ENCODE peak calls at places on chromosomes 6 and 20, in four cellular contexts. Z is endothelial cell of umbilical vein, U is AG04450, K is heart right ventricle. G is an unnamed sample. For H3K27me3 and H3K9me3, the result is how much of the 10 kb centered on the place peaks cover.

GRCh38 chr6:56072856-56073255 is 174.5 kb downstream of the COL21A1 start:
- DNase-seq in U (no peak), Z (no peak), K (no peak), G (no peak)

GRCh38 chr6:32944265-32944664 is 3.4 kb upstream of the HLA-DMB start:
- DNase-seq in K (no peak), U (no peak), Z (no peak), G (no peak)

GRCh38 chr6:138162104-138162946 is 586 bp downstream of the ARFGEF3 start:
- DNase-seq in Z (peak), K (no peak), U (no peak), G (peak)

GRCh38 chr20:17543531-17543961 is 12.4 kb upstream of the BFSP1 start:
- DNase-seq in U (no peak), Z (no peak), K (no peak), G (no peak)

GRCh38 chr20:3646651-3647050 is 16.5 kb downstream of the GFRA4 start:
- DNase-seq in K (no peak), Z (no peak), U (no peak), G (no peak)

GRCh38 chr20:46994341-46994740 is 99.7 kb downstream of the EYA2 start:
- DNase-seq in Z (no peak), U (no peak), K (no peak), G (no peak)

GRCh38 chr6:16146527-16146955 is 17.7 kb downstream of the MYLIP start:
- DNase-seq in U (no peak), K (no peak), Z (peak), G (peak)

GRCh38 chr6:116314878-116315277 is 35.1 kb upstream of the TSPYL1 start:
- DNase-seq in U (no peak), K (no peak), Z (peak), G (no peak)

GRCh38 chr6:36752187-36752885 is 54.7 kb downstream of the RAB44 start:
- DNase-seq in Z (peak), K (no peak), U (no peak), G (peak)

GRCh38 chr20:43028470-43028869 is 161.2 kb downstream of the PTPRT start:
- DNase-seq in U (no peak), K (no peak), Z (no peak), G (no peak)

GRCh38 chr6:106574729-106575458 is 54.4 kb downstream of the RTN4IP1 start:
- DNase-seq in U (no peak), Z (peak), K (no peak), G (no peak)

GRCh38 chr6:80181352-80182081 is 75.0 kb downstream of the BCKDHB start:
- DNase-seq in K (no peak), Z (no peak), U (no peak), G (no peak)

GRCh38 chr20:25040438-25040831 is 17.5 kb downstream of the ACSS1 start:
- DNase-seq in Z (no peak), K (no peak), U (peak), G (peak)

GRCh38 chr20:44706371-44707258 is 8.6 kb upstream of the CCN5 start:
- DNase-seq in Z (no peak), K (no peak), U (no peak), G (no peak)

GRCh38 chr20:57262244-57263126 is 4.0 kb downstream of the BMP7 start:
- DNase-seq in U (no peak), Z (no peak), K (no peak), G (no peak)

GRCh38 chr20:57259179-57260021 is 7.0 kb downstream of the BMP7 start:
- DNase-seq in K (no peak), Z (no peak), U (no peak), G (no peak)

GRCh38 chr20:57260959-57261357 is 5.5 kb downstream of the BMP7 start:
- DNase-seq in Z (no peak), U (no peak), K (no peak), G (no peak)

GRCh38 chr20:57261488-57262243 is 4.8 kb downstream of the BMP7 start:
- DNase-seq in Z (no peak), K (no peak), U (no peak), G (no peak)

GRCh38 chr20:57260065-57260958 is 6.1 kb downstream of the BMP7 start:
- DNase-seq in K (no peak), U (no peak), Z (no peak), G (no peak)
- H3K27me3 ChIP-seq in K (half or more), U (half or more), Z (under half), G (under half)

GRCh38 chr6:27451660-27452390 is 21.1 kb downstream of the ZNF184 start:
- DNase-seq in Z (no peak), K (no peak), U (no peak), G (no peak)

GRCh38 chr6:27442932-27443331 is 30.0 kb downstream of the ZNF184 start:
- DNase-seq in Z (no peak), U (no peak), K (no peak), G (no peak)

GRCh38 chr6:27452496-27452897 is 20.4 kb downstream of the ZNF184 start:
- DNase-seq in Z (no peak), K (no peak), U (no peak), G (no peak)

GRCh38 chr6:27448456-27448855 is 24.4 kb downstream of the ZNF184 start:
- DNase-seq in K (no peak), Z (no peak), U (no peak), G (no peak)
- H3K9me3 ChIP-seq in K (half or more), Z (under half), U (under half), G (under half)

GRCh38 chr6:118748311-118749062 is 97.1 kb upstream of the CEP85L start:
- DNase-seq in U (no peak), Z (peak), K (peak), G (no peak)
- H3K4me3 ChIP-seq in U (peak), Z (no peak), K (no peak), G (no peak)

GRCh38 chr20:36336204-36336603 is 30.1 kb downstream of the DLGAP4 start:
- DNase-seq in Z (no peak), K (no peak), U (no peak), G (no peak)

GRCh38 chr20:36333841-36334240 is 27.7 kb downstream of the DLGAP4 start:
- DNase-seq in Z (no peak), K (no peak), U (no peak), G (no peak)

GRCh38 chr20:36336838-36337478 is 30.8 kb downstream of the DLGAP4 start:
- DNase-seq in U (no peak), K (no peak), Z (no peak), G (no peak)

GRCh38 chr20:36334281-36335075 is 28.3 kb downstream of the DLGAP4 start:
- DNase-seq in K (no peak), Z (no peak), U (no peak), G (no peak)

GRCh38 chr20:36335187-36335870 is 29.2 kb downstream of the DLGAP4 start:
- DNase-seq in Z (no peak), U (no peak), K (no peak), G (no peak)
- H3K27me3 ChIP-seq in Z (under half), U (under half), K (half or more), G (under half)

GRCh38 chr6:150420926-150421325 is 52.1 kb downstream of the IYD start:
- DNase-seq in Z (no peak), K (peak), U (no peak), G (no peak)

GRCh38 chr6:150420428-150420827 is 51.6 kb downstream of the IYD start:
- DNase-seq in Z (no peak), U (no peak), K (no peak), G (no peak)

GRCh38 chr6:150417899-150418824 is 49.4 kb downstream of the IYD start:
- DNase-seq in U (peak), K (peak), Z (peak), G (peak)

GRCh38 chr6:150417247-150417646 is 48.4 kb downstream of the IYD start:
- DNase-seq in K (no peak), Z (no peak), U (no peak), G (no peak)

GRCh38 chr6:150418825-150419594 is 50.2 kb downstream of the IYD start:
- DNase-seq in Z (peak), K (peak), U (no peak), G (peak)
- H3K9me3 ChIP-seq in Z (under half), K (under half), U (under half), G (under half)

DNA sequence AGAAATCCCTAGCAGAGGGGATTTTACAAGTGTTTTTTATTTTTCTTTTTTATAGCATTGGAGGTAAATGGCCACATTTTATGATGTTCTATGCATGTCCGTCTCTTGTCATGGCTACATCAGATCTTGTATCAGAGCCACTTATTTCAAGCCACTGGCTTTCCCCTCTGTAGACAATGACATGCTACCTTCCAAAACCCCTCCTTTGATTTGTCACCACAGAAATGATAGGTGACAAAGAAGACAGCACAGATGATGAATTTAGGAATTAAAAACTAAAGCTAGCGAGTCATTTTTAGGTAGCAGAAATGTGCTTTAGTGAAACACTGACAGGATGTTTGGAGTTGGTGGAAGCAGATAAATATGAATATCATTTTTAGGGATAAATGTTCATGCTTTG is 20.8 kb downstream of the PLCB1 start:
- DNase-seq in U (no peak), K (no peak), Z (no peak), G (no peak)
- H3K4me3 ChIP-seq in U (no peak), K (no peak), Z (no peak), G (no peak)

DNA sequence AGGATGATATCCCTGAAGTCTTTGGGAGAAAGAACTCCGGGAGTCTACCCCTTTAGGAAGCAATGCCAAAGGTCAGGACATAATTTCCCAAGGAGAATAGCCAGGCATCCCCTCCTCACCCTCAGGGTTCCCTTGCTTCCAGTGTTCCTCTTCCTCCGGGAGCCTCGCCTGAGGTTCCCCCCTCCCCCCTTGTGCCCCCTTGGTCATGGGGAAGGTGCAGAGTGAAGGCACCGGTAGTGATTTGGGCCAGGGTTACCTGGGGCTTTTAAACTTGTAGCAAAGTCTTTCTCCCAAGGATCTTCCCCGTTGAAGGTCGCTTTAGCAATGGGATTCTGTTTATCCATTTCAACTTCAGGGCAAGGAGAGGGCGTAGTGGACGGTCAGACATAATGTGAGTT is 1.2 kb downstream of the ISM1 start:
- DNase-seq in K (no peak), U (no peak), Z (no peak), G (no peak)
- H3K27me3 ChIP-seq in K (half or more), U (under half), Z (under half), G (under half)

GRCh38 chr6:109224994-109225393 is 129.7 kb downstream of the CEP57L1 start:
- DNase-seq in U (no peak), Z (no peak), K (no peak), G (no peak)

GRCh38 chr6:109229536-109229935 is 134.2 kb downstream of the CEP57L1 start:
- DNase-seq in U (no peak), Z (no peak), K (no peak), G (peak)

GRCh38 chr6:109227646-109228045 is 132.3 kb downstream of the CEP57L1 start:
- DNase-seq in Z (no peak), K (no peak), U (no peak), G (peak)

GRCh38 chr6:109224107-109224875 is 129.0 kb downstream of the CEP57L1 start:
- DNase-seq in U (no peak), K (no peak), Z (no peak), G (no peak)

DNA sequence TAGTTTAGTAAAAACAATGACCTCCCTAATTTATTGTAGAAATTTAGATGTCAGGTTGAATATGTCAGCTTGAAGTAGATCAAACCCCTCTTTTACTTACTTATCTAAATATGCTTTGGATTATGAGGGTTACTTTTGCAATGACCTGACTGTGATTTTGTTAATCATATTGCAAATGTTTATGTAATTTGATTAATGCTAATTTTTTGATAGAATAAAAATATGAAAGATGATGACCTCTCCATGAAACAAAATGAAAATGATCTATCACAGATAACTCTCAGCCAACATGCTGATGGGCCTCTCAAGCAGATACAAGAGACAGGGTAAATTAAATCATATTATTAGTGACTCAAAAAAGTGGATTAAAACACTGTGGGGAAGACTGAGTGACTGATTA is 131.0 kb downstream of the CEP57L1 start:
- DNase-seq in U (no peak), K (no peak), Z (no peak), G (no peak)
- H3K9me3 ChIP-seq in U (under half), K (under half), Z (under half), G (under half)

GRCh38 chr6:140205795-140206593 is 831.5 kb upstream of the CITED2 start:
- DNase-seq in Z (no peak), K (no peak), U (no peak), G (no peak)

GRCh38 chr6:140202964-140203363 is 828.5 kb upstream of the CITED2 start:
- DNase-seq in U (no peak), K (no peak), Z (peak), G (no peak)

GRCh38 chr6:140203611-140204553 is 829.4 kb upstream of the CITED2 start:
- DNase-seq in Z (peak), U (peak), K (no peak), G (no peak)

GRCh38 chr6:140208286-140208685 is 833.8 kb upstream of the CITED2 start:
- DNase-seq in K (no peak), U (no peak), Z (peak), G (peak)
- H3K4me3 ChIP-seq in K (no peak), U (no peak), Z (no peak), G (no peak)